ENCODE peak calls at places on chromosomes 12 and 14, in four cellular contexts. P, Y, Z and L are unnamed samples.

GRCh38 chr14:104212206-104213095 is 74.1 kb downstream of the KIF26A start:
- DNase-seq in Y (no peak), Z (no peak), P (no peak), L (no peak)

GRCh38 chr12:18990866-18991265 is 138.7 kb upstream of the PLEKHA5 start:
- DNase-seq in Z (no peak), Y (no peak), P (no peak), L (no peak)

GRCh38 chr12:30169839-30170591 is 386.3 kb upstream of the TMTC1 start:
- DNase-seq in P (no peak), Z (no peak), Y (no peak), L (no peak)

GRCh38 chr12:69457433-69457832 is 12.8 kb upstream of the FRS2 start:
- DNase-seq in Y (no peak), Z (no peak), P (no peak), L (no peak)

GRCh38 chr12:111926631-111927030 is 84.6 kb downstream of the MAPKAPK5 start:
- DNase-seq in Y (no peak), P (no peak), Z (no peak), L (no peak)

GRCh38 chr14:77040995-77041744 is 12.7 kb upstream of the IRF2BPL start:
- DNase-seq in P (no peak), Y (no peak), Z (no peak), L (no peak)

GRCh38 chr14:89813485-89814080 is 140.9 kb downstream of the EFCAB11 start:
- DNase-seq in P (peak; percentile 83), Y (peak; percentile 65), Z (no peak), L (peak; percentile 22)

GRCh38 chr12:120019197-120019596 is 30.2 kb downstream of the BICDL1 start:
- DNase-seq in Y (no peak), Z (no peak), P (no peak), L (no peak)

GRCh38 chr12:4499186-4499585 is 39.5 kb upstream of the RAD51AP1 start:
- DNase-seq in Z (no peak), P (no peak), Y (no peak), L (no peak)

GRCh38 chr12:115135800-115136211 is 451.8 kb upstream of the TBX3 start:
- DNase-seq in Z (peak; percentile 31), Y (peak; percentile 86), P (no peak), L (peak; percentile 18)

GRCh38 chr12:50110762-50111416 is 1.1 kb upstream of the COX14 start:
- DNase-seq in P (no peak), Z (peak; percentile 36), Y (no peak), L (peak; percentile 68)

GRCh38 chr14:37142835-37143499 is 29.4 kb downstream of the SLC25A21 start:
- DNase-seq in P (no peak), Y (no peak), Z (no peak), L (no peak)

GRCh38 chr14:75811862-75812505 is 150.9 kb downstream of the TTLL5 start:
- DNase-seq in Z (no peak), P (no peak), Y (no peak), L (no peak)

GRCh38 chr14:77843155-77843554 is 43.2 kb downstream of the ADCK1 start:
- DNase-seq in P (no peak), Y (no peak), Z (no peak), L (no peak)

GRCh38 chr14:61749264-61749663 is 13.0 kb upstream of the SNAPC1 start:
- DNase-seq in Y (peak; percentile 49), Z (no peak), P (no peak), L (no peak)

GRCh38 chr14:22416193-22416592 is 172.8 kb downstream of the DAD1 start:
- DNase-seq in Z (no peak), Y (no peak), P (no peak), L (no peak)

GRCh38 chr12:97711392-97711791 is 248.8 kb downstream of the RMST start:
- DNase-seq in P (no peak), Z (no peak), Y (no peak), L (no peak)

GRCh38 chr12:48165089-48166031 is 8.0 kb upstream of the ASB8 start:
- DNase-seq in Y (peak; percentile 75), P (no peak), Z (no peak), L (peak; percentile 36)

GRCh38 chr12:52156757-52157565 is 34.9 kb downstream of the KRT80 start:
- DNase-seq in Z (peak; percentile 67), P (no peak), Y (peak; percentile 66), L (peak; percentile 90)

GRCh38 chr12:57325395-57325794 is 74.4 kb upstream of the STAC3 start:
- DNase-seq in Y (no peak), P (no peak), Z (no peak), L (no peak)

GRCh38 chr12:81146228-81147225 is 68.6 kb downstream of the ACSS3 start:
- DNase-seq in Z (no peak), Y (no peak), P (no peak), L (no peak)

GRCh38 chr12:56079729-56080555 is at the start of gene ERBB3:
- DNase-seq in Z (peak; percentile 41), P (peak; percentile 25), Y (peak; percentile 81), L (peak; percentile 62)

GRCh38 chr14:64387232-64387737 is 868 bp upstream of the MTHFD1 start:
- DNase-seq in Z (no peak), Y (peak; percentile 36), P (no peak), L (no peak)

GRCh38 chr14:53938126-53938671 is 18.4 kb downstream of the BMP4 start:
- DNase-seq in P (no peak), Z (no peak), Y (no peak), L (no peak)

GRCh38 chr12:75751769-75752471 is 240.5 kb upstream of the KRR1 start:
- DNase-seq in Y (no peak), P (no peak), Z (no peak), L (no peak)

GRCh38 chr12:79451988-79452387 is 238.8 kb downstream of the PAWR start:
- DNase-seq in Y (peak; percentile 82), P (peak; percentile 62), Z (peak; percentile 20), L (no peak)

GRCh38 chr14:61065671-61066070 is 84.6 kb downstream of the SLC38A6 start:
- DNase-seq in P (no peak), Z (no peak), Y (no peak), L (no peak)

GRCh38 chr14:34111505-34111904 is 160.6 kb upstream of the EGLN3 start:
- DNase-seq in P (no peak), Z (no peak), Y (no peak), L (no peak)

GRCh38 chr12:25496098-25496587 is 56.9 kb downstream of the LMNTD1 start:
- DNase-seq in P (peak; percentile 32), Y (peak; percentile 20), Z (no peak), L (no peak)

GRCh38 chr12:7012024-7012607 is 6.2 kb downstream of the LPCAT3 start:
- DNase-seq in P (no peak), Z (no peak), Y (no peak), L (no peak)

GRCh38 chr12:466039-466438 is 6.3 kb downstream of the B4GALNT3 start:
- DNase-seq in P (no peak), Y (no peak), Z (no peak), L (no peak)

DNA sequence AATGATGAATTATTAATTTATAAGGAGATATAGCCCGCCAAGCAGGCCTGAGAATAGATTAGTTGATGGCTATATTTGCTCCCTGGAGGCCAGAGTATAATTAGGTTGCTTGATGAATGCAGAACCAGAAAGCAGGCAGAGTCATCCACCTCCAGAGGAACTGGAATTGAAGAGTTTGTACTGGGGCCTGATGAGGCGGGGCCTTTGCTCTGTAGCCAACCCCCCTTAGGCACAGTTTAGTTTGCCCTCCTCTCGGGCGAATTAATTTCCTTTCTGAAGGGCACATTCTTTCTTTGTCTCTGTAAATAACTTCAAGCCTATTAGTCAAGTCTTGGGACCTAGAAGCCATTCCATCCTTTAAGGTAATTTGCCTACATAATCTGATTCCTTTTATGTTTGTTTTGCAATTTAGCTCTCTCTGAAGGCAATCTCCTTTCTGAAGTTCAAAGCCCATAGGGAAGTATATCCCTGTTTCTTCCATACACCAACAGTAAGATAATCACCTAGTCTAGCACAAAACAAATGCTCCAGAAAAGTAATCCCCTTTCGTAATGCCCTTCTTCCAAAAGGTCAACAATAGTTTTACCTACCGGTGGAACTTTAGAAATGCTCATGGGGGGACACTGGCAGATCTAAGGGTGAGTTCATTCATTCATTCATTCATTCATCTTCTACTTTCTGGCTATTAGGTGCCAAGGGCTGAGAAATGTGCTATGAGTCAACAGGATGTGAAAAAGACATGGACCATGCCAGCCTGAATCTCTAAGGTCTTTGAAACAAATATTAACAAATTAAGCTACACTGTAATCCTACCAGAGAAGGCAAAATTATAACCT is 84.8 kb upstream of the NUDT4 start:
- DNase-seq in P (no peak), Z (no peak), Y (no peak), L (no peak)
- TF ChIP-seq CTCF in P (no peak), Z (no peak), Y (no peak), L (no peak)

GRCh38 chr14:69573205-69573840 is 1.3 kb downstream of the CCDC177 start:
- DNase-seq in Z (no peak), P (no peak), Y (no peak), L (no peak)

GRCh38 chr14:69574266-69574953 is at the start of gene CCDC177:
- DNase-seq in Z (no peak), Y (peak; percentile 67), P (no peak), L (peak; percentile 83)

GRCh38 chr14:69573841-69574265 is 818 bp downstream of the CCDC177 start:
- DNase-seq in Y (peak; percentile 25), Z (no peak), P (no peak), L (peak; percentile 44)

GRCh38 chr14:69572634-69573135 is 2.0 kb downstream of the CCDC177 start:
- DNase-seq in P (no peak), Y (peak; percentile 14), Z (no peak), L (no peak)

DNA sequence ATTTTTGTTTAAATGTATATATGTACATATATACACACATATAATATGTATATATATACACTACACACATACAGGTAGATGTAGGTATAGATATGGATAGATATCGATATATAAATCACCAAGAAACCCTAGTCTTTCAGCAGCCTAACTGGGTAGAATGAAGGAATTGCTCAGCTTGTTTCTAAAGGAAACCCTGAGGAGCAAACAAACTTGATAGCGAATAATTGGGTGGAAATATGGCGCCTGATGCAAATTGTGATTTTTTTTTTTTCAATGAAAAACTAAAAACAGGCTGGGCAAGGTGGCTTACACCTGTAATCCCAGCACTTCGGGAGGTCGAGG is 254 bp upstream of the CCDC177 start:
- DNase-seq in P (no peak), Y (no peak), Z (no peak), L (no peak)
- TF ChIP-seq CTCF in P (no peak), Y (no peak), Z (no peak), L (peak; percentile 32)

GRCh38 chr14:56789955-56790354 is 20.3 kb downstream of the OTX2 start:
- DNase-seq in Z (no peak), Y (no peak), P (no peak), L (no peak)
- TF ChIP-seq CTCF in Z (no peak), Y (no peak), P (no peak), L (no peak)

GRCh38 chr12:44465139-44465538 is 411.0 kb downstream of the NELL2 start:
- DNase-seq in Y (no peak), P (no peak), Z (no peak), L (no peak)
- TF ChIP-seq CTCF in Y (no peak), P (no peak), Z (no peak), L (peak; percentile 9)